ENCODE peak calls at places on chromosome 11, in five cellular contexts. V is HEK293T; P is NCI-H69; X is epithelial cell of proximal tubule; B is stimulated activated CD4-positive, alpha-beta T cell treated with anti-CD3 and anti-CD28 coated beads, Interleukin-2, amount 100 ng/mL, for 48 hours. F is an unnamed sample.

GRCh38 chr11:123856444-123856843 is 29.0 kb downstream of the TMEM225 start:
- DNase-seq in X (no peak), P (no peak), V (no peak), B (no peak), F (no peak)

GRCh38 chr11:74672956-74673895 is 58.0 kb downstream of the CHRDL2 start:
- DNase-seq in V (no peak), B (no peak), P (peak), X (peak), F (no peak)

GRCh38 chr11:111932605-111932938 is 4.6 kb upstream of the DIXDC1 start:
- DNase-seq in V (no peak), X (no peak), B (no peak), P (no peak), F (no peak)

GRCh38 chr11:65446446-65447277 is 24.1 kb downstream of the NEAT1 start:
- DNase-seq in P (no peak), V (no peak), B (no peak), X (no peak), F (no peak)

GRCh38 chr11:6637871-6638270 is 17.7 kb downstream of the DCHS1 start:
- DNase-seq in B (no peak), V (no peak), P (peak), X (no peak), F (no peak)

GRCh38 chr11:66846671-66847091 is 3.4 kb downstream of the RCE1 start:
- DNase-seq in X (no peak), B (no peak), V (no peak), P (no peak), F (no peak)

GRCh38 chr11:78203184-78203583 is 14.5 kb downstream of the USP35 start:
- DNase-seq in B (no peak), X (no peak), V (no peak), P (no peak), F (no peak)

GRCh38 chr11:19734171-19734570 is 21.5 kb downstream of the NAV2 start:
- DNase-seq in B (no peak), P (no peak), V (no peak), X (no peak), F (no peak)

GRCh38 chr11:118370774-118371173 is 11.4 kb downstream of the UBE4A start:
- DNase-seq in P (no peak), B (no peak), X (no peak), V (no peak), F (no peak)

GRCh38 chr11:86370922-86371614 is 3.6 kb upstream of the CCDC81 start:
- DNase-seq in B (no peak), X (no peak), P (no peak), V (no peak), F (no peak)